ENCODE peak calls at places on chromosomes 2 and 18, in six cellular contexts. U is upper lobe of right lung, Q is prostate gland, E is fibroblast of mammary gland, G is keratinocyte, C is left lung. X is an unnamed sample.

GRCh38 chr2:11955883-11956282 is 209.5 kb downstream of the LPIN1 start:
- DNase-seq in U (no peak), Q (no peak), E (no peak), G (no peak), C (no peak), X (no peak)

GRCh38 chr18:74731097-74731496 is 133.4 kb downstream of the ZNF407 start:
- DNase-seq in U (no peak), Q (no peak), E (peak; percentile 68), G (no peak), C (no peak), X (no peak)

GRCh38 chr2:119234021-119235019 is 10.7 kb downstream of the STEAP3 start:
- DNase-seq in U (no peak), Q (no peak), E (peak; percentile 32), G (no peak), C (no peak), X (no peak)

GRCh38 chr18:44679912-44680270 is 797 bp upstream of the SETBP1 start:
- DNase-seq in U (peak; percentile 72), Q (peak; percentile 65), E (peak; percentile 50), G (no peak), C (peak; percentile 84), X (peak; percentile 66)

GRCh38 chr2:196459539-196459938 is 180.0 kb upstream of the CCDC150 start:
- DNase-seq in U (no peak), Q (no peak), E (no peak), G (no peak), C (no peak), X (no peak)

GRCh38 chr2:157880927-157881326 is 4.8 kb upstream of the ACVR1 start:
- DNase-seq in U (no peak), Q (no peak), E (no peak), G (no peak), C (no peak), X (no peak)

GRCh38 chr2:141557329-141558098 is 573.3 kb downstream of the LRP1B start:
- DNase-seq in U (no peak), Q (no peak), E (peak; percentile 91), G (peak; percentile 21), C (no peak), X (no peak)

GRCh38 chr2:175585531-175585930 is 404.0 kb upstream of the ATP5MC3 start:
- DNase-seq in U (no peak), Q (no peak), E (no peak), G (no peak), C (no peak), X (no peak)

GRCh38 chr2:231908584-231908983 is 17.6 kb downstream of the NPPC start:
- DNase-seq in U (no peak), Q (no peak), E (no peak), G (no peak), C (peak; percentile 12), X (no peak)

GRCh38 chr2:46331099-46331766 is 34.0 kb downstream of the EPAS1 start:
- DNase-seq in U (no peak), Q (no peak), E (peak; percentile 54), G (no peak), C (no peak), X (no peak)

GRCh38 chr18:72091369-72091768 is 452.8 kb downstream of the CBLN2 start:
- DNase-seq in U (no peak), Q (no peak), E (no peak), G (no peak), C (no peak), X (no peak)

GRCh38 chr2:65686928-65687521 is 254.6 kb upstream of the SPRED2 start:
- DNase-seq in U (no peak), Q (no peak), E (no peak), G (no peak), C (no peak), X (no peak)

GRCh38 chr18:79917351-79918088 is 33.9 kb downstream of the SLC66A2 start:
- DNase-seq in U (peak; percentile 61), Q (peak; percentile 2), E (no peak), G (no peak), C (peak; percentile 68), X (no peak)

GRCh38 chr2:67255933-67256615 is 141.1 kb upstream of the ETAA1 start:
- DNase-seq in U (no peak), Q (no peak), E (peak; percentile 75), G (no peak), C (no peak), X (no peak)

GRCh38 chr2:44798139-44798659 is 143.3 kb upstream of the SIX3 start:
- DNase-seq in U (no peak), Q (no peak), E (no peak), G (no peak), C (no peak), X (no peak)

GRCh38 chr2:35116151-35116550 is 1239.4 kb upstream of the CRIM1 start:
- DNase-seq in U (no peak), Q (no peak), E (no peak), G (no peak), C (no peak), X (no peak)

GRCh38 chr2:128324008-128324896 is 5.6 kb upstream of the HS6ST1 start:
- DNase-seq in U (peak; percentile 56), Q (peak; percentile 2), E (no peak), G (no peak), C (peak; percentile 61), X (peak; percentile 16)

GRCh38 chr2:214311931-214312749 is 98.7 kb upstream of the VWC2L start:
- DNase-seq in U (no peak), Q (no peak), E (peak; percentile 6), G (peak; percentile 19), C (no peak), X (no peak)

GRCh38 chr2:119659601-119660342 is 19.2 kb upstream of the TMEM177 start:
- DNase-seq in U (no peak), Q (no peak), E (peak; percentile 54), G (no peak), C (no peak), X (peak; percentile 52)

GRCh38 chr18:39453882-39454281 is 1888.3 kb upstream of the CELF4 start:
- DNase-seq in U (no peak), Q (peak; percentile 10), E (peak; percentile 61), G (no peak), C (no peak), X (no peak)

GRCh38 chr18:36328916-36329315 is 31.4 kb downstream of the FHOD3 start:
- DNase-seq in U (no peak), Q (no peak), E (no peak), G (no peak), C (no peak), X (no peak)

DNA sequence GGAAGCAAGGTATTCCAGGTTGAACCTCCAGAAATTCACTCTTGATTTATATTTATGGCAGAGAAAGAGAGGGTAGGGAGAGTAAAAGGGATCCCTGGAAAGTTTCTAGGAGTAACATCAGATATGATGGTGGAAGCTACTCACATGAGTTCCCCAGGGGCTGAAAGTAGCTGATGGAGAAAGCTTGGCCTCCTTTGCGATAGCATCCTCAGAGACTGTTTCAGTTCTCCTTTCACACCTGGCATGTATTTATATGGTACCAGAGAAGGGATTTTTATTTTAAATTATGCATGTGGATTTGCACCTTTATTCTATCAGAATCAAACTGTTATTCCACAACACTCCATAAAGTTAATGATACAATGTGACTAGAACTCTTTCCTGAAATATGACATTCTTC is 126.3 kb upstream of the OSR1 start:
- DNase-seq in U (no peak), Q (no peak), E (no peak), G (no peak), C (no peak), X (no peak)
- H3K4me3 ChIP-seq in U (no peak overlapping the region), Q (no peak overlapping the region), E (no peak overlapping the region), G (no peak overlapping the region), C (no peak overlapping the region), X (no peak overlapping the region)

DNA sequence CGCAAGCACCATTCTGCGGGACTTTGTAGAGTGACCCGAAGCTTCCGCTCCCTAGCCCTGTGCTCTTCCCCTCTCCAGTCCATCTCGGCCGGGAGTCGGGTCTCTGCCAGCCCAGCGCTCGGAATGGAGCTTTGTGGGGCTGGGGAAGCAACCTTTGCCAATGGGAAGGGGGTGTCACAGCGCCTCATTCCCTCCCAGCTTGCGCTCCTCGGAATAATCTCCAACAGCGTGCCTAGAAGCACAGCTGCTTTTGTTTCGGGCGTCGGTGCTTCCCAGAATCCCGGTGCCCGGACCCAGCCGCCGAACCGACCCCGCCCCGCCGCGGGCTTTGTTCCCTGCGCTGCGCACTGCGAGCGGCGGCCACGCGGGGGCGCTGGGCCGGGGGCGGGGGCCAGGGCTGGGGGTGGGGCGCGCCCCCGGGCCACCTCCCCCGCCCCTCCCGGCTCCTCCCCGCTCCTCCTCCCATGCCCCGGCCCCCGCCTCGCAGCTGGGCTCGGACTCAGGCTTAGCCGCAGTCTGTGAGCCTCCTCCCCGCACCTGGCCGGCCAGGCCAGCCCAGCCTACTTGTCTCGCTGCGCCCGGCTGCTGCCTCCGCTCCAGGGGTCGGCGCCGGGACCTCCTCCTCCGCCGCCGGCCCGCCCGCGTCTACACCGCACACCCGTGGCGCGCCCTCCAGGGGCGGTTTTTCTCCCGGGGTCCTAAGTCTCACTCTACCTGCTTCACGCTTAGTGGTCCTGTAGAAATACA is 77.7 kb upstream of the SMAD2 start:
- DNase-seq in U (peak; percentile 88), Q (peak; percentile 44), E (peak; percentile 19), G (no peak), C (peak; percentile 91), X (peak; percentile 77)
- TF ChIP-seq CTCF in U (peak; percentile 56), Q (peak; percentile 47), E (peak; percentile 3), G (no peak), C (peak; percentile 62), X (peak; percentile 59)

GRCh38 chr18:46152808-46153617 is 48.8 kb downstream of the HAUS1 start:
- DNase-seq in U (no peak), Q (no peak), E (no peak), G (peak; percentile 73), C (no peak), X (no peak)
- H3K4me3 ChIP-seq in U (no peak overlapping the region), Q (no peak overlapping the region), E (no peak overlapping the region), G (peak overlapping the region; percentile 27), C (no peak overlapping the region), X (no peak overlapping the region)

GRCh38 chr2:70116936-70117554 is 29.8 kb downstream of the PCBP1 start:
- DNase-seq in U (no peak), Q (no peak), E (no peak), G (no peak), C (no peak), X (no peak)

GRCh38 chr2:70113396-70114100 is 26.3 kb downstream of the PCBP1 start:
- DNase-seq in U (no peak), Q (no peak), E (no peak), G (no peak), C (no peak), X (no peak)

GRCh38 chr2:70118798-70119454 is 31.6 kb downstream of the PCBP1 start:
- DNase-seq in U (no peak), Q (no peak), E (no peak), G (no peak), C (no peak), X (no peak)

GRCh38 chr2:70111752-70112591 is 24.7 kb downstream of the PCBP1 start:
- DNase-seq in U (no peak), Q (no peak), E (peak; percentile 80), G (no peak), C (no peak), X (no peak)

DNA sequence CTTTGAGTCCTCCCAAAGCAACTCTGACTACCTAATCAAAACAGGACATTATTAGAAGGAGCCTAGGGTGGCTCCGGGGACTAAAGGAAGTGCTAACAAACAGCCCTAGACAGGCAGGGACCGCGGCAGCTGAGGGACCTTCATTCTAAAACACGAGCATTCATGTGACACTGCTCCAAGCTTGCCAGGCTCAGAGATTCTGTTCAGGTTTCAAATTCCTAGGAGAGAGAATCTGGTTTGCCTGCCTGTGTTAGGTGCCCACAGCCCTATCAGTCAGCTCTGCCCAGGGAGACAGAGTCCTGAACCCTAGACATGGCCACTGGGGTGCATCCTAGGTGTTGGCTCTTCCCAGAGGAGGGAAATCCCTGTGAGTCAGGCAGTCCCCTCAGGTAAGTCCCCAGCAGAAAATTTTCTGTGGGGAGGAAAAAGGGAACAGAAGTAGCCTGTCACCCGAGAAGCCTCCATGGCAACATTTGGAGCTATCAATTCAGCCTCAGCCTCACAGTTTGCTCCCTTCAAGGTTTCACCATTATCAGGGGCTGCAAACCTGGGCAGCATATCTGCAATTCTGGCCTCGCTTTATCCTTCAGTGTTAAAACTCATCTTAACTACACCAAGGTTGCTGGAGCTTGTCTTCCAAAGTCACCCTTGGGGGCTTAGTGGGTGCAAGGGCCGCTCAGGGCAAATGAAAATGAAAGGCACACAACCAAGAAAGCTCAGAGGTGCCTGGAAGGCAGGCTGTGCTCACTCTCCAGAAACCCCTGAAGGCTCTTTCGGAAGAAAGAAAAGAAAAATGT is 28.6 kb downstream of the PCBP1 start:
- DNase-seq in U (no peak), Q (no peak), E (no peak), G (no peak), C (no peak), X (no peak)
- TF ChIP-seq CTCF in U (no peak), Q (no peak), E (no peak), G (no peak), C (no peak), X (no peak)